ENCODE peak calls at places on chromosomes 3 and 15, in eight cellular contexts. One of them, this sample, is unnamed. For H3K27me3, the result is how much of the 10 kb centered on the place peaks cover.

GRCh38 chr3:14144423-14145075 is 19.7 kb downstream of the TMEM43 start:
- DNase-seq in body of pancreas: peak
- DNase-seq in heart left ventricle: no peak
- DNase-seq in GM12878: peak
- DNase-seq in CD4-positive, alpha-beta T cell: peak
- DNase-seq in ovary: peak
- DNase-seq in transverse colon: peak
- DNase-seq in mammary epithelial cell: peak
- DNase-seq in this sample: peak

GRCh38 chr3:43369404-43370345 is 83.3 kb downstream of the SNRK start:
- DNase-seq in body of pancreas: no peak
- DNase-seq in heart left ventricle: no peak
- DNase-seq in GM12878: no peak
- DNase-seq in CD4-positive, alpha-beta T cell: no peak
- DNase-seq in ovary: no peak
- DNase-seq in transverse colon: no peak
- DNase-seq in mammary epithelial cell: no peak
- DNase-seq in this sample: no peak

GRCh38 chr15:83837946-83838571 is 184.1 kb downstream of the ADAMTSL3 start:
- DNase-seq in body of pancreas: peak
- DNase-seq in heart left ventricle: no peak
- DNase-seq in GM12878: no peak
- DNase-seq in CD4-positive, alpha-beta T cell: no peak
- DNase-seq in ovary: no peak
- DNase-seq in transverse colon: no peak
- DNase-seq in mammary epithelial cell: peak
- DNase-seq in this sample: no peak

GRCh38 chr3:104437131-104437750 is 929.5 kb upstream of the ALCAM start:
- DNase-seq in body of pancreas: no peak
- DNase-seq in heart left ventricle: no peak
- DNase-seq in GM12878: no peak
- DNase-seq in CD4-positive, alpha-beta T cell: no peak
- DNase-seq in ovary: no peak
- DNase-seq in transverse colon: no peak
- DNase-seq in mammary epithelial cell: peak
- DNase-seq in this sample: peak

GRCh38 chr3:184788751-184789150 is 23.2 kb upstream of the VPS8 start:
- DNase-seq in body of pancreas: peak
- DNase-seq in heart left ventricle: no peak
- DNase-seq in GM12878: no peak
- DNase-seq in CD4-positive, alpha-beta T cell: no peak
- DNase-seq in ovary: no peak
- DNase-seq in transverse colon: no peak
- DNase-seq in mammary epithelial cell: peak
- DNase-seq in this sample: peak

GRCh38 chr15:57751177-57751800 is 44.8 kb downstream of the POLR2M start:
- DNase-seq in body of pancreas: no peak
- DNase-seq in heart left ventricle: no peak
- DNase-seq in GM12878: no peak
- DNase-seq in CD4-positive, alpha-beta T cell: no peak
- DNase-seq in ovary: no peak
- DNase-seq in transverse colon: no peak
- DNase-seq in mammary epithelial cell: peak
- DNase-seq in this sample: peak

GRCh38 chr15:66039117-66039860 is 170.0 kb downstream of the RAB11A start:
- DNase-seq in body of pancreas: no peak
- DNase-seq in heart left ventricle: no peak
- DNase-seq in GM12878: no peak
- DNase-seq in CD4-positive, alpha-beta T cell: no peak
- DNase-seq in ovary: no peak
- DNase-seq in transverse colon: no peak
- DNase-seq in mammary epithelial cell: peak
- DNase-seq in this sample: peak

GRCh38 chr3:130814691-130815472 is 68.3 kb upstream of the PIK3R4 start:
- DNase-seq in body of pancreas: no peak
- DNase-seq in heart left ventricle: peak
- DNase-seq in GM12878: no peak
- DNase-seq in CD4-positive, alpha-beta T cell: no peak
- DNase-seq in ovary: no peak
- DNase-seq in transverse colon: no peak
- DNase-seq in mammary epithelial cell: no peak
- DNase-seq in this sample: no peak

GRCh38 chr15:48358229-48358641 is 27.0 kb downstream of the DUT start:
- DNase-seq in body of pancreas: no peak
- DNase-seq in heart left ventricle: no peak
- DNase-seq in GM12878: no peak
- DNase-seq in CD4-positive, alpha-beta T cell: no peak
- DNase-seq in ovary: no peak
- DNase-seq in transverse colon: no peak
- DNase-seq in mammary epithelial cell: no peak
- DNase-seq in this sample: peak

GRCh38 chr3:122577409-122578028 is at the start of gene PARP15:
- DNase-seq in body of pancreas: no peak
- DNase-seq in heart left ventricle: no peak
- DNase-seq in GM12878: no peak
- DNase-seq in CD4-positive, alpha-beta T cell: peak
- DNase-seq in ovary: peak
- DNase-seq in transverse colon: peak
- DNase-seq in mammary epithelial cell: no peak
- DNase-seq in this sample: no peak

GRCh38 chr3:60743631-60744164 is 507.6 kb downstream of the FHIT start:
- DNase-seq in body of pancreas: no peak
- DNase-seq in heart left ventricle: no peak
- DNase-seq in GM12878: no peak
- DNase-seq in CD4-positive, alpha-beta T cell: no peak
- DNase-seq in ovary: no peak
- DNase-seq in transverse colon: no peak
- DNase-seq in mammary epithelial cell: no peak
- DNase-seq in this sample: no peak

GRCh38 chr15:63944681-63944955 is 101.7 kb downstream of the DAPK2 start:
- DNase-seq in body of pancreas: no peak
- DNase-seq in heart left ventricle: no peak
- DNase-seq in GM12878: no peak
- DNase-seq in CD4-positive, alpha-beta T cell: no peak
- DNase-seq in ovary: no peak
- DNase-seq in transverse colon: no peak
- DNase-seq in mammary epithelial cell: no peak
- DNase-seq in this sample: no peak

GRCh38 chr3:116145613-116146012 is 299.7 kb downstream of the LSAMP start:
- DNase-seq in body of pancreas: no peak
- DNase-seq in heart left ventricle: no peak
- DNase-seq in GM12878: no peak
- DNase-seq in CD4-positive, alpha-beta T cell: no peak
- DNase-seq in ovary: no peak
- DNase-seq in transverse colon: no peak
- DNase-seq in mammary epithelial cell: no peak
- DNase-seq in this sample: no peak

GRCh38 chr15:27454281-27455060 is 483.5 kb downstream of the GABRG3 start:
- DNase-seq in body of pancreas: no peak
- DNase-seq in heart left ventricle: no peak
- DNase-seq in GM12878: no peak
- DNase-seq in CD4-positive, alpha-beta T cell: no peak
- DNase-seq in ovary: no peak
- DNase-seq in transverse colon: no peak
- DNase-seq in mammary epithelial cell: peak
- DNase-seq in this sample: peak

GRCh38 chr3:178195824-178196223 is 340.4 kb upstream of the KCNMB2 start:
- DNase-seq in body of pancreas: no peak
- DNase-seq in heart left ventricle: no peak
- DNase-seq in GM12878: no peak
- DNase-seq in CD4-positive, alpha-beta T cell: no peak
- DNase-seq in ovary: no peak
- DNase-seq in transverse colon: no peak
- DNase-seq in mammary epithelial cell: peak
- DNase-seq in this sample: peak

GRCh38 chr3:5264093-5264610 is 76.6 kb downstream of the EDEM1 start:
- DNase-seq in body of pancreas: no peak
- DNase-seq in heart left ventricle: no peak
- DNase-seq in GM12878: no peak
- DNase-seq in CD4-positive, alpha-beta T cell: no peak
- DNase-seq in ovary: no peak
- DNase-seq in transverse colon: no peak
- DNase-seq in mammary epithelial cell: no peak
- DNase-seq in this sample: no peak

GRCh38 chr3:111325160-111325707 is 216.8 kb upstream of the CD96 start:
- DNase-seq in body of pancreas: no peak
- DNase-seq in heart left ventricle: no peak
- DNase-seq in GM12878: no peak
- DNase-seq in CD4-positive, alpha-beta T cell: no peak
- DNase-seq in ovary: no peak
- DNase-seq in transverse colon: no peak
- DNase-seq in mammary epithelial cell: no peak
- DNase-seq in this sample: no peak

GRCh38 chr3:111734652-111735051 is 124.4 kb upstream of the PHLDB2 start:
- DNase-seq in body of pancreas: no peak
- DNase-seq in heart left ventricle: no peak
- DNase-seq in GM12878: no peak
- DNase-seq in CD4-positive, alpha-beta T cell: no peak
- DNase-seq in ovary: no peak
- DNase-seq in transverse colon: no peak
- DNase-seq in mammary epithelial cell: no peak
- DNase-seq in this sample: no peak

GRCh38 chr3:56347219-56347871 is 120.9 kb downstream of the ERC2 start:
- DNase-seq in body of pancreas: peak
- DNase-seq in heart left ventricle: no peak
- DNase-seq in GM12878: no peak
- DNase-seq in CD4-positive, alpha-beta T cell: no peak
- DNase-seq in ovary: no peak
- DNase-seq in transverse colon: peak
- DNase-seq in mammary epithelial cell: no peak
- DNase-seq in this sample: no peak

GRCh38 chr15:67164811-67165652 is 89.4 kb downstream of the AAGAB start:
- DNase-seq in body of pancreas: no peak
- DNase-seq in heart left ventricle: peak
- DNase-seq in GM12878: no peak
- DNase-seq in CD4-positive, alpha-beta T cell: no peak
- DNase-seq in ovary: peak
- DNase-seq in transverse colon: no peak
- DNase-seq in mammary epithelial cell: no peak
- DNase-seq in this sample: no peak

DNA sequence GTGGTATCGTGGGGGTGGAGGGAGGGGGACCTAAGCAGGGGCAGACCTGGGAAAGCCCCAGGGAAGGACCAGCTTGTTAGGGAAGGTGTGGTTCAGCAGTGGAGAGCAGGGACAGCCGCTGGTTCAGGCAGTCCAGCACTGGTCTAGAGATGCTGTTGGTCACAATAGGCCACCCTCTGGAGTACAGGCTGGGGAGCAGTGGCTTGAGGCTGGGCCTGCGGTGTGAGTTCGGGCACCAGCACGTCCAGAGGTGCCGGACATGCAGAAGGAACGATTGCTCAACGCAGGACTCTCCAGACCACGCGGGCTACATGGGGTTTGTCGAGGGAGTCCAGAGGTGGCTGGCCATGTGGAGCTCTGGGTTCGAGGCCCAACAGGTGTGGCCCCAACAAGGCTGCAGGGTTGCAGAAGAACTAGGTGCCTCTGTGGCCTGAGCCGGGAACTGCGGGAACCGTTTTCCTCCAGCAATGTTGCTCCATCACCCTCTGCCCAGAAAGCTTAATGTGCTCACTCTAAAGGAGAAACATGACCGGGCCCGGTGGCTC is 143.9 kb downstream of the APBA2 start:
- DNase-seq in body of pancreas: no peak
- DNase-seq in heart left ventricle: no peak
- DNase-seq in GM12878: no peak
- DNase-seq in CD4-positive, alpha-beta T cell: no peak
- DNase-seq in ovary: no peak
- DNase-seq in transverse colon: no peak
- DNase-seq in mammary epithelial cell: no peak
- DNase-seq in this sample: no peak
- H3K27ac ChIP-seq in body of pancreas: no peak
- H3K27ac ChIP-seq in heart left ventricle: no peak
- H3K27ac ChIP-seq in GM12878: no peak
- H3K27ac ChIP-seq in CD4-positive, alpha-beta T cell: no peak
- H3K27ac ChIP-seq in ovary: no peak
- H3K27ac ChIP-seq in transverse colon: no peak
- H3K27ac ChIP-seq in mammary epithelial cell: no peak
- H3K27ac ChIP-seq in this sample: no peak

GRCh38 chr3:126372413-126373145 is 15.4 kb upstream of the KLF15 start:
- DNase-seq in body of pancreas: peak
- DNase-seq in heart left ventricle: peak
- DNase-seq in GM12878: no peak
- DNase-seq in CD4-positive, alpha-beta T cell: no peak
- DNase-seq in ovary: peak
- DNase-seq in transverse colon: no peak
- DNase-seq in mammary epithelial cell: no peak
- DNase-seq in this sample: no peak
- TF ChIP-seq CTCF in body of pancreas: no peak
- TF ChIP-seq CTCF in heart left ventricle: no peak
- TF ChIP-seq CTCF in GM12878: no peak
- TF ChIP-seq CTCF in CD4-positive, alpha-beta T cell: no peak
- TF ChIP-seq CTCF in ovary: no peak
- TF ChIP-seq CTCF in transverse colon: no peak
- TF ChIP-seq CTCF in mammary epithelial cell: no peak
- TF ChIP-seq CTCF in this sample: no peak

GRCh38 chr15:40283615-40284306 is 897 bp upstream of the ANKRD63 start:
- DNase-seq in body of pancreas: no peak
- DNase-seq in heart left ventricle: peak
- DNase-seq in GM12878: no peak
- DNase-seq in CD4-positive, alpha-beta T cell: no peak
- DNase-seq in ovary: no peak
- DNase-seq in transverse colon: no peak
- DNase-seq in mammary epithelial cell: no peak
- DNase-seq in this sample: no peak
- H3K27me3 ChIP-seq in body of pancreas: under half
- H3K27me3 ChIP-seq in heart left ventricle: under half
- H3K27me3 ChIP-seq in GM12878: under half
- H3K27me3 ChIP-seq in CD4-positive, alpha-beta T cell: under half
- H3K27me3 ChIP-seq in ovary: under half
- H3K27me3 ChIP-seq in transverse colon: half or more
- H3K27me3 ChIP-seq in mammary epithelial cell: under half
- H3K27me3 ChIP-seq in this sample: half or more

GRCh38 chr3:182729903-182730674 is 63.2 kb upstream of the ATP11B start:
- DNase-seq in body of pancreas: no peak
- DNase-seq in heart left ventricle: no peak
- DNase-seq in GM12878: peak
- DNase-seq in CD4-positive, alpha-beta T cell: no peak
- DNase-seq in ovary: no peak
- DNase-seq in transverse colon: no peak
- DNase-seq in mammary epithelial cell: no peak
- DNase-seq in this sample: no peak

GRCh38 chr3:182728248-182728647 is 65.1 kb upstream of the ATP11B start:
- DNase-seq in body of pancreas: no peak
- DNase-seq in heart left ventricle: no peak
- DNase-seq in GM12878: no peak
- DNase-seq in CD4-positive, alpha-beta T cell: no peak
- DNase-seq in ovary: no peak
- DNase-seq in transverse colon: no peak
- DNase-seq in mammary epithelial cell: no peak
- DNase-seq in this sample: no peak

GRCh38 chr3:182732232-182733015 is 60.9 kb upstream of the ATP11B start:
- DNase-seq in body of pancreas: no peak
- DNase-seq in heart left ventricle: no peak
- DNase-seq in GM12878: no peak
- DNase-seq in CD4-positive, alpha-beta T cell: no peak
- DNase-seq in ovary: no peak
- DNase-seq in transverse colon: no peak
- DNase-seq in mammary epithelial cell: no peak
- DNase-seq in this sample: no peak

GRCh38 chr3:182731764-182732163 is 61.5 kb upstream of the ATP11B start:
- DNase-seq in body of pancreas: no peak
- DNase-seq in heart left ventricle: no peak
- DNase-seq in GM12878: no peak
- DNase-seq in CD4-positive, alpha-beta T cell: no peak
- DNase-seq in ovary: no peak
- DNase-seq in transverse colon: no peak
- DNase-seq in mammary epithelial cell: no peak
- DNase-seq in this sample: no peak

GRCh38 chr3:182730675-182731042 is 62.6 kb upstream of the ATP11B start:
- DNase-seq in body of pancreas: no peak
- DNase-seq in heart left ventricle: no peak
- DNase-seq in GM12878: no peak
- DNase-seq in CD4-positive, alpha-beta T cell: no peak
- DNase-seq in ovary: no peak
- DNase-seq in transverse colon: no peak
- DNase-seq in mammary epithelial cell: no peak
- DNase-seq in this sample: no peak
- H3K27ac ChIP-seq in body of pancreas: no peak
- H3K27ac ChIP-seq in heart left ventricle: no peak
- H3K27ac ChIP-seq in GM12878: peak
- H3K27ac ChIP-seq in CD4-positive, alpha-beta T cell: no peak
- H3K27ac ChIP-seq in ovary: no peak
- H3K27ac ChIP-seq in transverse colon: no peak
- H3K27ac ChIP-seq in mammary epithelial cell: no peak
- H3K27ac ChIP-seq in this sample: no peak